ENCODE peak calls at places on chromosome 5, in four cellular contexts. One of them, this sample, is unnamed.

GRCh38 chr5:107472620-107473064 is 198.1 kb downstream of the EFNA5 start:
- DNase-seq in OCI-LY7: no peak
- DNase-seq in AG10803: no peak
- DNase-seq in foreskin fibroblast: no peak
- DNase-seq in this sample: no peak

GRCh38 chr5:67363963-67364362 is 167.4 kb upstream of the CD180 start:
- DNase-seq in OCI-LY7: no peak
- DNase-seq in AG10803: no peak
- DNase-seq in foreskin fibroblast: no peak
- DNase-seq in this sample: no peak

GRCh38 chr5:69083412-69083811 is 10.4 kb upstream of the SLC30A5 start:
- DNase-seq in OCI-LY7: no peak
- DNase-seq in AG10803: no peak
- DNase-seq in foreskin fibroblast: no peak
- DNase-seq in this sample: no peak

GRCh38 chr5:61808091-61808490 is 476.0 kb downstream of the ZSWIM6 start:
- DNase-seq in OCI-LY7: no peak
- DNase-seq in AG10803: no peak
- DNase-seq in foreskin fibroblast: no peak
- DNase-seq in this sample: no peak

GRCh38 chr5:388266-389196 is 54.4 kb upstream of the EXOC3 start:
- DNase-seq in OCI-LY7: peak; percentile 12
- DNase-seq in AG10803: no peak
- DNase-seq in foreskin fibroblast: no peak
- DNase-seq in this sample: peak; percentile 24

GRCh38 chr5:135208555-135209494 is 174.8 kb upstream of the PITX1 start:
- DNase-seq in OCI-LY7: no peak
- DNase-seq in AG10803: peak; percentile 93
- DNase-seq in foreskin fibroblast: peak; percentile 98
- DNase-seq in this sample: no peak

GRCh38 chr5:122704247-122705036 is 70.4 kb upstream of the SNX2 start:
- DNase-seq in OCI-LY7: peak; percentile 57
- DNase-seq in AG10803: peak; percentile 72
- DNase-seq in foreskin fibroblast: peak; percentile 72
- DNase-seq in this sample: no peak

GRCh38 chr5:176161431-176161830 is 76.8 kb upstream of the SIMC1 start:
- DNase-seq in OCI-LY7: no peak
- DNase-seq in AG10803: peak; percentile 40
- DNase-seq in foreskin fibroblast: no peak
- DNase-seq in this sample: no peak

GRCh38 chr5:173527671-173528070 is 88.8 kb downstream of the BOD1 start:
- DNase-seq in OCI-LY7: no peak
- DNase-seq in AG10803: no peak
- DNase-seq in foreskin fibroblast: no peak
- DNase-seq in this sample: no peak

GRCh38 chr5:58666598-58667595 is 84.0 kb downstream of the RAB3C start:
- DNase-seq in OCI-LY7: no peak
- DNase-seq in AG10803: peak; percentile 1
- DNase-seq in foreskin fibroblast: no peak
- DNase-seq in this sample: no peak

GRCh38 chr5:8136271-8136670 is 267.3 kb downstream of the MTRR start:
- DNase-seq in OCI-LY7: no peak
- DNase-seq in AG10803: no peak
- DNase-seq in foreskin fibroblast: no peak
- DNase-seq in this sample: no peak

GRCh38 chr5:67409342-67409741 is 212.7 kb upstream of the CD180 start:
- DNase-seq in OCI-LY7: no peak
- DNase-seq in AG10803: no peak
- DNase-seq in foreskin fibroblast: no peak
- DNase-seq in this sample: no peak

GRCh38 chr5:61678966-61679365 is 346.9 kb downstream of the ZSWIM6 start:
- DNase-seq in OCI-LY7: no peak
- DNase-seq in AG10803: no peak
- DNase-seq in foreskin fibroblast: no peak
- DNase-seq in this sample: no peak

GRCh38 chr5:93357686-93358085 is 223.3 kb downstream of the NR2F1-AS1 start:
- DNase-seq in OCI-LY7: no peak
- DNase-seq in AG10803: no peak
- DNase-seq in foreskin fibroblast: no peak
- DNase-seq in this sample: no peak

GRCh38 chr5:111697881-111698757 is 58.9 kb downstream of the NREP start:
- DNase-seq in OCI-LY7: peak; percentile 26
- DNase-seq in AG10803: peak; percentile 53
- DNase-seq in foreskin fibroblast: peak; percentile 76
- DNase-seq in this sample: no peak

GRCh38 chr5:142830241-142831018 is 60.3 kb downstream of the ARHGAP26 start:
- DNase-seq in OCI-LY7: no peak
- DNase-seq in AG10803: peak; percentile 46
- DNase-seq in foreskin fibroblast: peak; percentile 42
- DNase-seq in this sample: no peak

GRCh38 chr5:24791326-24791725 is 146.5 kb upstream of the CDH10 start:
- DNase-seq in OCI-LY7: no peak
- DNase-seq in AG10803: no peak
- DNase-seq in foreskin fibroblast: no peak
- DNase-seq in this sample: no peak

GRCh38 chr5:13698882-13699281 is 245.6 kb downstream of the DNAH5 start:
- DNase-seq in OCI-LY7: no peak
- DNase-seq in AG10803: no peak
- DNase-seq in foreskin fibroblast: no peak
- DNase-seq in this sample: no peak

GRCh38 chr5:95884021-95884333 is 61.5 kb upstream of the GLRX start:
- DNase-seq in OCI-LY7: no peak
- DNase-seq in AG10803: peak; percentile 54
- DNase-seq in foreskin fibroblast: peak; percentile 68
- DNase-seq in this sample: no peak

GRCh38 chr5:111772456-111772855 is 15.5 kb upstream of the NREP start:
- DNase-seq in OCI-LY7: peak; percentile 33
- DNase-seq in AG10803: no peak
- DNase-seq in foreskin fibroblast: no peak
- DNase-seq in this sample: no peak

GRCh38 chr5:35881758-35882157 is 25.1 kb downstream of the IL7R start:
- DNase-seq in OCI-LY7: no peak
- DNase-seq in AG10803: no peak
- DNase-seq in foreskin fibroblast: no peak
- DNase-seq in this sample: no peak

GRCh38 chr5:167642779-167643517 is 648.5 kb upstream of the WWC1 start:
- DNase-seq in OCI-LY7: no peak
- DNase-seq in AG10803: peak; percentile 98
- DNase-seq in foreskin fibroblast: peak; percentile 90
- DNase-seq in this sample: no peak

GRCh38 chr5:84088996-84089395 is 295.7 kb downstream of the EDIL3 start:
- DNase-seq in OCI-LY7: peak; percentile 1
- DNase-seq in AG10803: peak; percentile 23
- DNase-seq in foreskin fibroblast: peak; percentile 13
- DNase-seq in this sample: peak; percentile 3

GRCh38 chr5:34547300-34548085 is 108.6 kb upstream of the RAI14 start:
- DNase-seq in OCI-LY7: no peak
- DNase-seq in AG10803: no peak
- DNase-seq in foreskin fibroblast: no peak
- DNase-seq in this sample: no peak

GRCh38 chr5:1411099-1411498 is 34.1 kb downstream of the SLC6A3 start:
- DNase-seq in OCI-LY7: no peak
- DNase-seq in AG10803: no peak
- DNase-seq in foreskin fibroblast: no peak
- DNase-seq in this sample: no peak

GRCh38 chr5:126753227-126753626 is 23.7 kb upstream of the LMNB1 start:
- DNase-seq in OCI-LY7: no peak
- DNase-seq in AG10803: no peak
- DNase-seq in foreskin fibroblast: no peak
- DNase-seq in this sample: no peak

GRCh38 chr5:173554989-173555705 is 61.3 kb downstream of the BOD1 start:
- DNase-seq in OCI-LY7: no peak
- DNase-seq in AG10803: no peak
- DNase-seq in foreskin fibroblast: no peak
- DNase-seq in this sample: no peak

GRCh38 chr5:116573279-116573616 is 1.4 kb downstream of the SEMA6A start:
- DNase-seq in OCI-LY7: no peak
- DNase-seq in AG10803: no peak
- DNase-seq in foreskin fibroblast: peak; percentile 38
- DNase-seq in this sample: peak; percentile 34

GRCh38 chr5:116575635-116576042 is 1.0 kb upstream of the SEMA6A start:
- DNase-seq in OCI-LY7: no peak
- DNase-seq in AG10803: no peak
- DNase-seq in foreskin fibroblast: no peak
- DNase-seq in this sample: peak; percentile 32

GRCh38 chr5:116576043-116576713 is 1.6 kb upstream of the SEMA6A start:
- DNase-seq in OCI-LY7: peak; percentile 35
- DNase-seq in AG10803: peak; percentile 17
- DNase-seq in foreskin fibroblast: peak; percentile 79
- DNase-seq in this sample: peak; percentile 89

GRCh38 chr5:116573617-116574431 is 799 bp downstream of the SEMA6A start:
- DNase-seq in OCI-LY7: no peak
- DNase-seq in AG10803: no peak
- DNase-seq in foreskin fibroblast: peak; percentile 55
- DNase-seq in this sample: peak; percentile 45

GRCh38 chr5:116574682-116575634 is at the start of gene SEMA6A:
- DNase-seq in OCI-LY7: no peak
- DNase-seq in AG10803: peak; percentile 75
- DNase-seq in foreskin fibroblast: peak; percentile 96
- DNase-seq in this sample: peak; percentile 91
- TF ChIP-seq CTCF in OCI-LY7: no peak
- TF ChIP-seq CTCF in AG10803: no peak
- TF ChIP-seq CTCF in foreskin fibroblast: no peak
- TF ChIP-seq CTCF in this sample: no peak

DNA sequence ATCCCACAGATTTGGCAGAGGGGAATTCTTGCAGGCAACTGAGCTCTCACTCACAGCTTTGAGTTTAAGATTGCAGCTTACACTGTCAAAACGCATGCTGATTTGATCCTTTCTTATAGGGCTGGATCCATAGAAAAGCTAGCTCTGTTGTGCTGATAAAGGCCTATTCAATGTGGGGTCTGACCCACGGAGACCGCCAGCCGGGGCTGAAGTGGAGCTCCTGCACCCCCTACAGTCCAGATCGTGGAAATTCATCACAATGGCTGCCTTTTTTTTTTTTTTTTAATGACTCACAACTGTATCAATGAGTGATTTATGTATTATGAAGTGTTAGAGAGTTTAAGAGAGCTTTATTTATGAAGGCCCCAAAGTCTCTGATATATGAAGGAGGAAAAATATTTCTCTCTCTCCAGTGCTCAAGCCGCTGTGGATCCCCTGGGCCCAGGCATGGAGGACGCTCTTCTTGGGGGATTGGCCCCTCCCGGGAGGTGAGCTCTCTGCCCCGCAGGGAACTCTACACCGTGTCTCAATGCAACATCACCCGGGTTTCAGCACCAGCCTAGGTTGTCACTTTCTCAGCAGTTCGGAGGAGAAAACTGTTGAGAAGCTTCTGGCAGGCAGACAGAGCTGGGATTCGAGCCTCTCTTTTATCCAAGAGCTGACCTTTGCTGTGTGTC is 700.2 kb downstream of the IRX1 start:
- DNase-seq in OCI-LY7: no peak
- DNase-seq in AG10803: no peak
- DNase-seq in foreskin fibroblast: no peak
- DNase-seq in this sample: no peak
- TF ChIP-seq CTCF in OCI-LY7: peak; percentile 66
- TF ChIP-seq CTCF in AG10803: peak; percentile 16
- TF ChIP-seq CTCF in foreskin fibroblast: no peak
- TF ChIP-seq CTCF in this sample: no peak

GRCh38 chr5:149314571-149315111 is 30.7 kb upstream of the GRPEL2 start:
- DNase-seq in OCI-LY7: peak; percentile 19
- DNase-seq in AG10803: no peak
- DNase-seq in foreskin fibroblast: no peak
- DNase-seq in this sample: no peak
- TF ChIP-seq CTCF in OCI-LY7: peak; percentile 59
- TF ChIP-seq CTCF in AG10803: no peak
- TF ChIP-seq CTCF in foreskin fibroblast: no peak
- TF ChIP-seq CTCF in this sample: no peak

GRCh38 chr5:60161340-60161934 is 267.9 kb upstream of the PDE4D start:
- DNase-seq in OCI-LY7: peak; percentile 16
- DNase-seq in AG10803: peak; percentile 37
- DNase-seq in foreskin fibroblast: peak; percentile 36
- DNase-seq in this sample: peak; percentile 23
- TF ChIP-seq CTCF in OCI-LY7: peak; percentile 79
- TF ChIP-seq CTCF in AG10803: peak; percentile 77
- TF ChIP-seq CTCF in foreskin fibroblast: peak; percentile 46
- TF ChIP-seq CTCF in this sample: peak; percentile 29

DNA sequence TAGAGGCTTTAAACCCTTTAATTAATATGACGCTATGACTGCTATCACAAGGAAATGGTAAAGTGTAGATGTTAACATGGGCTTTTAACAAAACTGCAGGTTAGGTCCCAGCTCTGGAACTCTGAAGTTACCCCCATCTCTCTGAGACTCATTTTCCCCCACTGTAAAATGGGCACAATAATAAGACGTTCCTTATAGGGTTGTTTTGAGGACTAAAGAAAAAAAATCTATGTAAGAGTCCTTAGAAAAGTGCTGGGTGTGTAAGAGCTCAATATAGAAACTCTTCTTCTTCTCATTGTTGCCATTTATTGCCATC is 45.8 kb upstream of the STK32A start:
- DNase-seq in OCI-LY7: no peak
- DNase-seq in AG10803: no peak
- DNase-seq in foreskin fibroblast: no peak
- DNase-seq in this sample: no peak
- TF ChIP-seq CTCF in OCI-LY7: peak; percentile 59
- TF ChIP-seq CTCF in AG10803: no peak
- TF ChIP-seq CTCF in foreskin fibroblast: no peak
- TF ChIP-seq CTCF in this sample: no peak

GRCh38 chr5:140073296-140073695 is 30.2 kb upstream of the NRG2 start:
- DNase-seq in OCI-LY7: peak; percentile 41
- DNase-seq in AG10803: peak; percentile 22
- DNase-seq in foreskin fibroblast: peak; percentile 38
- DNase-seq in this sample: peak; percentile 25
- TF ChIP-seq CTCF in OCI-LY7: peak; percentile 96
- TF ChIP-seq CTCF in AG10803: peak; percentile 68
- TF ChIP-seq CTCF in foreskin fibroblast: peak; percentile 21
- TF ChIP-seq CTCF in this sample: peak; percentile 31

GRCh38 chr5:153299891-153300290 is 190.6 kb upstream of the GRIA1 start:
- DNase-seq in OCI-LY7: no peak
- DNase-seq in AG10803: no peak
- DNase-seq in foreskin fibroblast: no peak
- DNase-seq in this sample: no peak
- TF ChIP-seq CTCF in OCI-LY7: no peak
- TF ChIP-seq CTCF in AG10803: no peak
- TF ChIP-seq CTCF in foreskin fibroblast: no peak
- TF ChIP-seq CTCF in this sample: no peak